ENCODE peak calls at places on chromosomes 16 and 17, in four cellular contexts. One of them, this sample, is unnamed.

GRCh38 chr17:80605326-80606066 is 60.9 kb downstream of the RPTOR start:
- DNase-seq in heart left ventricle: no peak
- DNase-seq in CD8-positive, alpha-beta T cell: no peak
- DNase-seq in fibroblast of villous mesenchyme: peak
- DNase-seq in this sample: peak

GRCh38 chr16:87584271-87584670 is 18.0 kb upstream of the JPH3 start:
- DNase-seq in heart left ventricle: no peak
- DNase-seq in CD8-positive, alpha-beta T cell: no peak
- DNase-seq in fibroblast of villous mesenchyme: peak
- DNase-seq in this sample: peak

GRCh38 chr17:75288784-75289121 is 480 bp downstream of the SLC25A19 start:
- DNase-seq in heart left ventricle: peak
- DNase-seq in fibroblast of villous mesenchyme: no peak
- DNase-seq in CD8-positive, alpha-beta T cell: peak
- DNase-seq in this sample: no peak

GRCh38 chr17:69141802-69142472 is at the start of gene ABCA6:
- DNase-seq in heart left ventricle: no peak
- DNase-seq in CD8-positive, alpha-beta T cell: no peak
- DNase-seq in fibroblast of villous mesenchyme: peak
- DNase-seq in this sample: peak

GRCh38 chr16:11034005-11034404 is 89.6 kb downstream of the CLEC16A start:
- DNase-seq in fibroblast of villous mesenchyme: peak
- DNase-seq in CD8-positive, alpha-beta T cell: no peak
- DNase-seq in heart left ventricle: peak
- DNase-seq in this sample: peak

GRCh38 chr16:2787961-2788360 is 601 bp upstream of the PRSS33 start:
- DNase-seq in fibroblast of villous mesenchyme: no peak
- DNase-seq in CD8-positive, alpha-beta T cell: no peak
- DNase-seq in heart left ventricle: peak
- DNase-seq in this sample: no peak

GRCh38 chr16:49020436-49020835 is 261.2 kb downstream of the CBLN1 start:
- DNase-seq in heart left ventricle: no peak
- DNase-seq in CD8-positive, alpha-beta T cell: no peak
- DNase-seq in fibroblast of villous mesenchyme: no peak
- DNase-seq in this sample: no peak

GRCh38 chr17:43720311-43721060 is 38.1 kb downstream of the SOST start:
- DNase-seq in heart left ventricle: peak
- DNase-seq in CD8-positive, alpha-beta T cell: peak
- DNase-seq in fibroblast of villous mesenchyme: peak
- DNase-seq in this sample: peak

GRCh38 chr17:19996502-19996901 is 12.7 kb upstream of the SPECC1 start:
- DNase-seq in CD8-positive, alpha-beta T cell: no peak
- DNase-seq in fibroblast of villous mesenchyme: peak
- DNase-seq in heart left ventricle: no peak
- DNase-seq in this sample: no peak

GRCh38 chr17:2034157-2034556 is 4.2 kb downstream of the DPH1 start:
- DNase-seq in heart left ventricle: no peak
- DNase-seq in CD8-positive, alpha-beta T cell: no peak
- DNase-seq in fibroblast of villous mesenchyme: no peak
- DNase-seq in this sample: peak

GRCh38 chr17:58269557-58270291 is 11.0 kb downstream of the MPO start:
- DNase-seq in heart left ventricle: peak
- DNase-seq in CD8-positive, alpha-beta T cell: no peak
- DNase-seq in fibroblast of villous mesenchyme: no peak
- DNase-seq in this sample: no peak

GRCh38 chr17:71631483-71631882 is 489.3 kb upstream of the SOX9 start:
- DNase-seq in heart left ventricle: no peak
- DNase-seq in fibroblast of villous mesenchyme: no peak
- DNase-seq in CD8-positive, alpha-beta T cell: no peak
- DNase-seq in this sample: peak

GRCh38 chr17:17511971-17512858 is 16.0 kb upstream of the RASD1 start:
- DNase-seq in fibroblast of villous mesenchyme: peak
- DNase-seq in heart left ventricle: no peak
- DNase-seq in CD8-positive, alpha-beta T cell: no peak
- DNase-seq in this sample: peak

GRCh38 chr17:4475001-4475400 is 23.7 kb upstream of the SPNS2 start:
- DNase-seq in heart left ventricle: no peak
- DNase-seq in CD8-positive, alpha-beta T cell: no peak
- DNase-seq in fibroblast of villous mesenchyme: no peak
- DNase-seq in this sample: no peak

GRCh38 chr17:13539421-13539820 is 62.3 kb downstream of the HS3ST3A1 start:
- DNase-seq in fibroblast of villous mesenchyme: no peak
- DNase-seq in CD8-positive, alpha-beta T cell: no peak
- DNase-seq in heart left ventricle: no peak
- DNase-seq in this sample: no peak

GRCh38 chr17:78419970-78420820 is 41.7 kb downstream of the PGS1 start:
- DNase-seq in fibroblast of villous mesenchyme: peak
- DNase-seq in CD8-positive, alpha-beta T cell: no peak
- DNase-seq in heart left ventricle: peak
- DNase-seq in this sample: no peak

GRCh38 chr16:85092309-85092708 is 20.0 kb downstream of the CIBAR2 start:
- DNase-seq in fibroblast of villous mesenchyme: no peak
- DNase-seq in heart left ventricle: peak
- DNase-seq in CD8-positive, alpha-beta T cell: no peak
- DNase-seq in this sample: no peak

GRCh38 chr17:80889231-80889896 is 102.3 kb upstream of the CHMP6 start:
- DNase-seq in CD8-positive, alpha-beta T cell: no peak
- DNase-seq in fibroblast of villous mesenchyme: no peak
- DNase-seq in heart left ventricle: no peak
- DNase-seq in this sample: no peak

DNA sequence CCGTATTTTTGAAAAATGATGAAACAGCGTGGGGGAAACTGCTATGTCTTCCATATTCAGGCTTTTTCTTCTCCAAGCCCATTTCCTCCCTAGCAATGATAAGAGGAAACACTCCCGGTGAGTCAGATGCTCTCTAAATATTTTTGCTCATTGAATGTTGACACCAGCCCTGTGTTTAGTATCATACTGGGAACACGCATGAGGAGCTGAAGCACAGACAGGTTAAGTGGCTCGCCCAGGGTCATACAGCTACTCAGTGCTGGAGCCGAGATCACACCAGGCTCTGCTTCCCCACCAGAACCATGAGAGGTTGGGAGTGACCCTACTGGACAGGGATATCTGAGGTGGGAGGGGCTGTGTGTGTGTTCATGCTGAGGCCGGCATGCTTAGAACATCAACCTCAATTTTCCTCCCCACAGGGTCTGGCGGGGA is 37.8 kb upstream of the ADGRG1 start:
- DNase-seq in fibroblast of villous mesenchyme: peak
- DNase-seq in CD8-positive, alpha-beta T cell: no peak
- DNase-seq in heart left ventricle: no peak
- DNase-seq in this sample: peak
- H3K4me3 ChIP-seq in fibroblast of villous mesenchyme: no peak
- H3K4me3 ChIP-seq in CD8-positive, alpha-beta T cell: no peak
- H3K4me3 ChIP-seq in heart left ventricle: no peak
- H3K4me3 ChIP-seq in this sample: no peak

GRCh38 chr17:34582185-34582900 is 3.0 kb downstream of the TMEM132E start:
- DNase-seq in heart left ventricle: no peak
- DNase-seq in CD8-positive, alpha-beta T cell: no peak
- DNase-seq in fibroblast of villous mesenchyme: no peak
- DNase-seq in this sample: no peak

GRCh38 chr17:34581446-34582184 is 2.2 kb downstream of the TMEM132E start:
- DNase-seq in heart left ventricle: no peak
- DNase-seq in fibroblast of villous mesenchyme: no peak
- DNase-seq in CD8-positive, alpha-beta T cell: no peak
- DNase-seq in this sample: no peak

GRCh38 chr17:34586346-34586846 is 7.0 kb downstream of the TMEM132E start:
- DNase-seq in heart left ventricle: no peak
- DNase-seq in CD8-positive, alpha-beta T cell: no peak
- DNase-seq in fibroblast of villous mesenchyme: no peak
- DNase-seq in this sample: no peak

GRCh38 chr17:34582901-34583245 is 3.5 kb downstream of the TMEM132E start:
- DNase-seq in heart left ventricle: no peak
- DNase-seq in CD8-positive, alpha-beta T cell: no peak
- DNase-seq in fibroblast of villous mesenchyme: no peak
- DNase-seq in this sample: no peak

GRCh38 chr17:34584805-34585416 is 5.5 kb downstream of the TMEM132E start:
- DNase-seq in fibroblast of villous mesenchyme: peak
- DNase-seq in heart left ventricle: no peak
- DNase-seq in CD8-positive, alpha-beta T cell: no peak
- DNase-seq in this sample: peak
- TF ChIP-seq CTCF in fibroblast of villous mesenchyme: no peak
- TF ChIP-seq CTCF in heart left ventricle: no peak
- TF ChIP-seq CTCF in CD8-positive, alpha-beta T cell: no peak
- TF ChIP-seq CTCF in this sample: peak

GRCh38 chr17:48492401-48493298 is 38.2 kb downstream of the HOXB1 start:
- DNase-seq in heart left ventricle: peak
- DNase-seq in fibroblast of villous mesenchyme: peak
- DNase-seq in CD8-positive, alpha-beta T cell: peak
- DNase-seq in this sample: peak
- H3K4me3 ChIP-seq in heart left ventricle: peak
- H3K4me3 ChIP-seq in fibroblast of villous mesenchyme: peak
- H3K4me3 ChIP-seq in CD8-positive, alpha-beta T cell: peak
- H3K4me3 ChIP-seq in this sample: peak

GRCh38 chr16:54460254-54460860 is 173.8 kb upstream of the IRX3 start:
- DNase-seq in fibroblast of villous mesenchyme: no peak
- DNase-seq in CD8-positive, alpha-beta T cell: no peak
- DNase-seq in heart left ventricle: no peak
- DNase-seq in this sample: no peak
- TF ChIP-seq CTCF in fibroblast of villous mesenchyme: no peak
- TF ChIP-seq CTCF in CD8-positive, alpha-beta T cell: no peak
- TF ChIP-seq CTCF in heart left ventricle: no peak
- TF ChIP-seq CTCF in this sample: no peak

DNA sequence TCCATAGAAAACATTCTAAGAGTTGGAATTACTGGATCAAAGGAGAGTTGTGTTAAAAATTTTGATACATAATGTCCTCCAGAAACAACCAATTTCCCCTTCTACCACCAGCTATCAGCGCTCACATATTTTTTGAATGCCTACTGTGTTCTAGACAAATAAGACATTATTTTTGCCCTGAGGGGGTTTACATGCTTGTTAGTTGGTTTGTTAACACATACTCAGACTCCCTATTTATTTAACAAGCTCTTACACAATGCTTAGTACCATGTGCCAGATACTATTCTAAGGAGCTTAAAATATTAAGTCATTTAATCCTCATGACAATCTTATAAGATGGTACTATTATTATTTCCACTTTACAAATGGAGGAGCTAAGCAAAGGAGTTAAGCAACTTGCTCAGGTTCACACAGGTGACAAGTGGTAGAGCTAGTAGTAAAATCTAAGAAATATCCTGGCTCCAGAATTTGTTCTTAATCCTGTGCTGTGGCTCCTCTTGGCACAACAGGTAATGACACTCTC is 194.2 kb downstream of the UTP18 start:
- DNase-seq in CD8-positive, alpha-beta T cell: no peak
- DNase-seq in fibroblast of villous mesenchyme: no peak
- DNase-seq in heart left ventricle: no peak
- DNase-seq in this sample: no peak
- H3K4me3 ChIP-seq in CD8-positive, alpha-beta T cell: no peak
- H3K4me3 ChIP-seq in fibroblast of villous mesenchyme: no peak
- H3K4me3 ChIP-seq in heart left ventricle: no peak
- H3K4me3 ChIP-seq in this sample: no peak

This sample was measured in fibroblast of mammary gland.